ENCODE peak calls at places on chromosomes 2 and 18, in five cellular contexts. L is HL-60, Q is lower lobe of right lung, M is tibial nerve, V is heart left ventricle. T is an unnamed sample.

GRCh38 chr18:70276416-70277145 is 12.3 kb upstream of the SOCS6 start:
- DNase-seq in M (no peak), Q (no peak), L (no peak), V (no peak), T (no peak)

GRCh38 chr2:10457846-10458563 is 9.9 kb upstream of the ODC1 start:
- DNase-seq in M (no peak), Q (peak), L (no peak), V (no peak), T (peak)

GRCh38 chr18:79533146-79533545 is 137.4 kb downstream of the NFATC1 start:
- DNase-seq in M (peak), L (no peak), Q (peak), V (peak), T (no peak)

GRCh38 chr2:65818873-65819451 is 386.6 kb upstream of the SPRED2 start:
- DNase-seq in L (no peak), Q (no peak), V (no peak), M (no peak), T (no peak)

GRCh38 chr2:177717831-177718618 is 325.5 kb downstream of the AGPS start:
- DNase-seq in Q (no peak), M (no peak), V (no peak), L (no peak), T (peak)

GRCh38 chr2:133841905-133842304 is 273.6 kb upstream of the NCKAP5 start:
- DNase-seq in Q (no peak), M (no peak), L (no peak), V (peak), T (peak)

GRCh38 chr2:43050866-43051265 is 175.5 kb downstream of the ZFP36L2 start:
- DNase-seq in Q (no peak), V (no peak), L (no peak), M (no peak), T (peak)

GRCh38 chr2:239157269-239157668 is 243.6 kb downstream of the HDAC4 start:
- DNase-seq in M (peak), V (peak), Q (peak), L (no peak), T (no peak)

GRCh38 chr18:31791817-31792579 is 31.3 kb upstream of the SLC25A52 start:
- DNase-seq in L (peak), V (no peak), M (no peak), Q (no peak), T (no peak)

GRCh38 chr2:42953216-42953615 is 160.8 kb upstream of the HAAO start:
- DNase-seq in L (no peak), V (no peak), Q (no peak), M (no peak), T (no peak)

GRCh38 chr18:56068030-56068671 is 480.2 kb upstream of the TCF4 start:
- DNase-seq in Q (no peak), L (no peak), M (no peak), V (no peak), T (peak)

GRCh38 chr2:216904554-216904953 is 44.7 kb upstream of the TNP1 start:
- DNase-seq in M (no peak), L (no peak), V (no peak), Q (no peak), T (no peak)

GRCh38 chr18:13416208-13416607 is 197.6 kb downstream of the LDLRAD4 start:
- DNase-seq in Q (no peak), M (no peak), V (no peak), L (no peak), T (no peak)

GRCh38 chr18:61034581-61034980 is 298.6 kb upstream of the CDH20 start:
- DNase-seq in L (no peak), M (no peak), V (no peak), Q (no peak), T (no peak)

GRCh38 chr2:194526121-194526520 is 1130.9 kb upstream of the SLC39A10 start:
- DNase-seq in Q (no peak), V (no peak), M (no peak), L (no peak), T (no peak)

GRCh38 chr2:234821946-234822470 is 129.8 kb upstream of the SH3BP4 start:
- DNase-seq in V (no peak), L (no peak), M (no peak), Q (no peak), T (no peak)

GRCh38 chr2:56009758-56010534 is 86.4 kb upstream of the EFEMP1 start:
- DNase-seq in V (no peak), M (no peak), L (no peak), Q (no peak), T (peak)

GRCh38 chr2:1605659-1606400 is 138.5 kb downstream of the PXDN start:
- DNase-seq in V (no peak), Q (no peak), L (no peak), M (no peak), T (peak)

GRCh38 chr2:149858916-149859634 is 271.5 kb upstream of the MMADHC start:
- DNase-seq in V (no peak), M (no peak), Q (no peak), L (peak), T (peak)

GRCh38 chr2:122734756-122735155 is 979.3 kb downstream of the TSN start:
- DNase-seq in M (no peak), L (no peak), V (no peak), Q (no peak), T (peak)

GRCh38 chr2:63999049-63999448 is 20.2 kb downstream of the VPS54 start:
- DNase-seq in M (no peak), V (no peak), Q (no peak), L (no peak), T (no peak)

GRCh38 chr2:23238011-23238657 is 146.8 kb upstream of the KLHL29 start:
- DNase-seq in L (no peak), V (no peak), M (no peak), Q (no peak), T (no peak)

GRCh38 chr2:99891358-99891757 is 251.0 kb downstream of the AFF3 start:
- DNase-seq in V (no peak), L (no peak), M (no peak), Q (no peak), T (no peak)

GRCh38 chr2:14632133-14632936 is at the start of gene LRATD1:
- DNase-seq in M (peak), V (peak), Q (peak), L (no peak), T (peak)

GRCh38 chr2:151869296-151869695 is 41.1 kb upstream of the ARL5A start:
- DNase-seq in Q (no peak), M (no peak), L (no peak), V (no peak), T (no peak)

GRCh38 chr18:24502621-24503020 is 42.2 kb downstream of the HRH4 start:
- DNase-seq in V (no peak), Q (no peak), M (no peak), L (no peak), T (no peak)

GRCh38 chr2:187499941-187500532 is 52.0 kb upstream of the CALCRL start:
- DNase-seq in V (peak), Q (no peak), L (peak), M (peak), T (peak)

GRCh38 chr18:9722691-9723090 is 14.6 kb downstream of the RAB31 start:
- DNase-seq in V (no peak), M (no peak), L (no peak), Q (no peak), T (no peak)

GRCh38 chr2:125167152-125167551 is 1142.1 kb downstream of the CNTNAP5 start:
- DNase-seq in V (no peak), L (no peak), Q (no peak), M (no peak), T (peak)

GRCh38 chr18:22324191-22325131 is 93.3 kb downstream of the CTAGE1 start:
- DNase-seq in V (peak), Q (peak), M (no peak), L (peak), T (peak)

GRCh38 chr2:86331391-86331790 is 6.0 kb downstream of the REEP1 start:
- DNase-seq in V (no peak), M (no peak), Q (no peak), L (no peak), T (no peak)

GRCh38 chr2:54687595-54688152 is 35.8 kb upstream of the EML6 start:
- DNase-seq in L (no peak), Q (no peak), M (no peak), V (no peak), T (no peak)

GRCh38 chr2:114252713-114253112 is 189.7 kb upstream of the DPP10 start:
- DNase-seq in V (no peak), Q (no peak), M (no peak), L (no peak), T (no peak)

GRCh38 chr2:240575101-240575965 is 7.0 kb downstream of the RNPEPL1 start:
- DNase-seq in Q (peak), V (no peak), L (no peak), M (no peak), T (no peak)

GRCh38 chr2:196798980-196799379 is 503 bp downstream of the GTF3C3 start:
- DNase-seq in V (no peak), Q (no peak), M (no peak), L (peak), T (peak)

GRCh38 chr2:27715318-27716165 is 51.9 kb downstream of the SLC4A1AP start:
- DNase-seq in M (no peak), V (peak), Q (no peak), L (no peak), T (peak)

GRCh38 chr2:72085513-72085912 is 62.1 kb downstream of the CYP26B1 start:
- DNase-seq in Q (no peak), M (no peak), V (no peak), L (no peak), T (no peak)
- H3K4me3 ChIP-seq in Q (no peak), M (no peak), V (no peak), L (no peak), T (no peak)

GRCh38 chr2:12700989-12701388 is 15.7 kb upstream of the TRIB2 start:
- DNase-seq in L (no peak), M (no peak), Q (no peak), V (no peak), T (no peak)
- TF ChIP-seq CTCF in L (no peak), M (no peak), Q (no peak), V (no peak), T (no peak)

GRCh38 chr2:232632904-232633412 is 446 bp upstream of the EFHD1 start:
- DNase-seq in Q (no peak), M (peak), V (peak), L (no peak), T (peak)
- H3K4me3 ChIP-seq in Q (peak), M (peak), V (peak), L (peak), T (peak)

GRCh38 chr2:7956126-7956689 is 725.6 kb upstream of the ID2 start:
- DNase-seq in L (no peak), Q (no peak), M (no peak), V (no peak), T (no peak)
- TF ChIP-seq CTCF in L (no peak), Q (no peak), M (no peak), V (no peak), T (no peak)

GRCh38 chr2:200377774-200378336 is 71.4 kb downstream of the SPATS2L start:
- DNase-seq in L (no peak), V (no peak), Q (no peak), M (no peak), T (no peak)

GRCh38 chr2:200373196-200373595 is 66.7 kb downstream of the SPATS2L start:
- DNase-seq in L (no peak), Q (no peak), V (no peak), M (no peak), T (peak)

GRCh38 chr2:200377143-200377773 is 70.8 kb downstream of the SPATS2L start:
- DNase-seq in V (no peak), Q (no peak), L (no peak), M (no peak), T (no peak)

GRCh38 chr2:200376422-200377142 is 70.1 kb downstream of the SPATS2L start:
- DNase-seq in V (no peak), L (no peak), Q (no peak), M (no peak), T (no peak)

DNA sequence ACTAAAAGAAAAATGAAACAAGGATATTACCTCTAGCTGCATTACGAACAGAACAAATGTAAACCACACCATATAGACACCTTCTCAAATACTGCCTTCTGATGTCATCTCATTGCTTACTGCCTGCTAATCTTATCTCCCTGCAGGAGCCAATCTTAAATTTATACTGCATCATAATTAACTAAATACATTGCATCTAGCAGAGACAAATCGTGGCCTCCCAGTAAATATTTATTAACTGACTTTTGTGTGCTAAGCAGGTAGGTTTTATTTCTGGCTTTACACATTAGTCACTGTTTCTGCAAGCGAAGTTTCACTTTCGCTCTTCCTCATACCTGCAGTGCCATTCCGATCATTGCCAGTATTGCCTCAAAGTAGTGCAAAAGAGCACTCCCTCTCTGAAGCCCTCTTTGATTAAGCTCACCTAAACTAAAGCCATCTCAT is 67.5 kb downstream of the SPATS2L start:
- DNase-seq in Q (no peak), L (no peak), V (no peak), M (no peak), T (no peak)
- H3K4me3 ChIP-seq in Q (peak), L (no peak), V (no peak), M (no peak), T (no peak)

DNA sequence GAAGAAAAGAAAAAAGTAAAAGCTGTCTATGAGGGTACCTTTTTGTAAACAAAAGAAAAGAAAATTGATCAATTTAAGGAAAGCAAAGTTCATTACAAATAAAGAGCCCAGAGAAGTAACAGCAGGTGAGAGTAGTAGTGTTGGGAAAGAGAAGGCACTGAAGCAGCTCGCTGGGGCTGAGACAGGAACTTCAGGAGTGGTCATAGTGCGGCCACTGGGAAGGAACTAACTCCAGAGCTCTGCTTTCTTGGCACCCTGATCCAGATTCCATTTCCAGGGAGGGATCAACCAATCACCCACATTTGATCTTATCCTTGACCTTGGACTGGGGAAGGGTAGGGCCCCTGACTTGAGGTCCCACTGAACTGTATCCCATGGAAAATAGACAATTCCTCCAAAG is 617.6 kb downstream of the CPS1 start:
- DNase-seq in V (no peak), M (no peak), Q (no peak), L (no peak), T (no peak)
- TF ChIP-seq CTCF in V (no peak), M (no peak), Q (no peak), L (no peak), T (no peak)